ENCODE peak calls at places on chromosome 9, in ten cellular contexts. One of them, this sample, is unnamed.

GRCh38 chr9:99253772-99254431 is 31.8 kb downstream of the SEC61B start:
- DNase-seq in germinal center: peak
- DNase-seq in anterior cingulate cortex: peak
- DNase-seq in central memory CD4-positive, alpha-beta T cell: no peak
- DNase-seq in Caco-2: no peak
- DNase-seq in activated naive CD8-positive, alpha-beta T cell treated with anti-CD3 and anti-CD28 coated beads for 36 hours: peak
- DNase-seq in activated T-helper 9 cell treated with anti-CD3 and anti-CD28 coated beads, Interleukin-2, amount 50 U/mL, for 16 hours: peak
- DNase-seq in A549: no peak
- DNase-seq in brain microvascular endothelial cell: no peak
- DNase-seq in memory B cell: peak
- DNase-seq in this sample: no peak

GRCh38 chr9:106529616-106530015 is 333.4 kb upstream of the ZNF462 start:
- DNase-seq in central memory CD4-positive, alpha-beta T cell: no peak
- DNase-seq in brain microvascular endothelial cell: no peak
- DNase-seq in memory B cell: no peak
- DNase-seq in anterior cingulate cortex: no peak
- DNase-seq in A549: no peak
- DNase-seq in activated T-helper 9 cell treated with anti-CD3 and anti-CD28 coated beads, Interleukin-2, amount 50 U/mL, for 16 hours: no peak
- DNase-seq in activated naive CD8-positive, alpha-beta T cell treated with anti-CD3 and anti-CD28 coated beads for 36 hours: no peak
- DNase-seq in Caco-2: no peak
- DNase-seq in germinal center: no peak
- DNase-seq in this sample: no peak

GRCh38 chr9:131436865-131437271 is 43.0 kb downstream of the PRRC2B start:
- DNase-seq in memory B cell: no peak
- DNase-seq in Caco-2: no peak
- DNase-seq in brain microvascular endothelial cell: no peak
- DNase-seq in activated T-helper 9 cell treated with anti-CD3 and anti-CD28 coated beads, Interleukin-2, amount 50 U/mL, for 16 hours: no peak
- DNase-seq in A549: no peak
- DNase-seq in anterior cingulate cortex: no peak
- DNase-seq in central memory CD4-positive, alpha-beta T cell: no peak
- DNase-seq in germinal center: no peak
- DNase-seq in activated naive CD8-positive, alpha-beta T cell treated with anti-CD3 and anti-CD28 coated beads for 36 hours: no peak
- DNase-seq in this sample: no peak

GRCh38 chr9:101184813-101185278 is 156.3 kb downstream of the PLPPR1 start:
- DNase-seq in Caco-2: no peak
- DNase-seq in germinal center: no peak
- DNase-seq in anterior cingulate cortex: no peak
- DNase-seq in activated T-helper 9 cell treated with anti-CD3 and anti-CD28 coated beads, Interleukin-2, amount 50 U/mL, for 16 hours: no peak
- DNase-seq in memory B cell: no peak
- DNase-seq in brain microvascular endothelial cell: no peak
- DNase-seq in activated naive CD8-positive, alpha-beta T cell treated with anti-CD3 and anti-CD28 coated beads for 36 hours: no peak
- DNase-seq in A549: no peak
- DNase-seq in central memory CD4-positive, alpha-beta T cell: no peak
- DNase-seq in this sample: no peak

GRCh38 chr9:134101623-134102149 is 33.9 kb upstream of the BRD3 start:
- DNase-seq in memory B cell: no peak
- DNase-seq in brain microvascular endothelial cell: no peak
- DNase-seq in activated naive CD8-positive, alpha-beta T cell treated with anti-CD3 and anti-CD28 coated beads for 36 hours: no peak
- DNase-seq in A549: no peak
- DNase-seq in germinal center: no peak
- DNase-seq in central memory CD4-positive, alpha-beta T cell: no peak
- DNase-seq in anterior cingulate cortex: no peak
- DNase-seq in Caco-2: no peak
- DNase-seq in activated T-helper 9 cell treated with anti-CD3 and anti-CD28 coated beads, Interleukin-2, amount 50 U/mL, for 16 hours: no peak
- DNase-seq in this sample: no peak

GRCh38 chr9:115018547-115019435 is 88.4 kb upstream of the TNFSF8 start:
- DNase-seq in activated naive CD8-positive, alpha-beta T cell treated with anti-CD3 and anti-CD28 coated beads for 36 hours: no peak
- DNase-seq in central memory CD4-positive, alpha-beta T cell: no peak
- DNase-seq in brain microvascular endothelial cell: peak
- DNase-seq in activated T-helper 9 cell treated with anti-CD3 and anti-CD28 coated beads, Interleukin-2, amount 50 U/mL, for 16 hours: no peak
- DNase-seq in Caco-2: peak
- DNase-seq in memory B cell: no peak
- DNase-seq in A549: no peak
- DNase-seq in germinal center: no peak
- DNase-seq in anterior cingulate cortex: no peak
- DNase-seq in this sample: no peak

GRCh38 chr9:88418025-88418424 is 29.8 kb downstream of the SPIN1 start:
- DNase-seq in Caco-2: no peak
- DNase-seq in brain microvascular endothelial cell: no peak
- DNase-seq in activated naive CD8-positive, alpha-beta T cell treated with anti-CD3 and anti-CD28 coated beads for 36 hours: no peak
- DNase-seq in activated T-helper 9 cell treated with anti-CD3 and anti-CD28 coated beads, Interleukin-2, amount 50 U/mL, for 16 hours: no peak
- DNase-seq in germinal center: no peak
- DNase-seq in memory B cell: no peak
- DNase-seq in anterior cingulate cortex: no peak
- DNase-seq in central memory CD4-positive, alpha-beta T cell: no peak
- DNase-seq in A549: no peak
- DNase-seq in this sample: peak

GRCh38 chr9:78101247-78101646 is 69.6 kb upstream of the GNAQ start:
- DNase-seq in activated T-helper 9 cell treated with anti-CD3 and anti-CD28 coated beads, Interleukin-2, amount 50 U/mL, for 16 hours: no peak
- DNase-seq in central memory CD4-positive, alpha-beta T cell: no peak
- DNase-seq in activated naive CD8-positive, alpha-beta T cell treated with anti-CD3 and anti-CD28 coated beads for 36 hours: no peak
- DNase-seq in brain microvascular endothelial cell: no peak
- DNase-seq in anterior cingulate cortex: no peak
- DNase-seq in germinal center: no peak
- DNase-seq in A549: no peak
- DNase-seq in Caco-2: no peak
- DNase-seq in memory B cell: no peak
- DNase-seq in this sample: no peak

GRCh38 chr9:113708821-113709713 is 167.0 kb upstream of the ZNF618 start:
- DNase-seq in central memory CD4-positive, alpha-beta T cell: no peak
- DNase-seq in memory B cell: no peak
- DNase-seq in A549: no peak
- DNase-seq in brain microvascular endothelial cell: no peak
- DNase-seq in anterior cingulate cortex: no peak
- DNase-seq in activated naive CD8-positive, alpha-beta T cell treated with anti-CD3 and anti-CD28 coated beads for 36 hours: no peak
- DNase-seq in germinal center: no peak
- DNase-seq in activated T-helper 9 cell treated with anti-CD3 and anti-CD28 coated beads, Interleukin-2, amount 50 U/mL, for 16 hours: no peak
- DNase-seq in Caco-2: no peak
- DNase-seq in this sample: no peak

GRCh38 chr9:83491413-83491812 is 46.8 kb downstream of the FRMD3 start:
- DNase-seq in A549: no peak
- DNase-seq in brain microvascular endothelial cell: no peak
- DNase-seq in Caco-2: no peak
- DNase-seq in activated naive CD8-positive, alpha-beta T cell treated with anti-CD3 and anti-CD28 coated beads for 36 hours: no peak
- DNase-seq in activated T-helper 9 cell treated with anti-CD3 and anti-CD28 coated beads, Interleukin-2, amount 50 U/mL, for 16 hours: no peak
- DNase-seq in memory B cell: no peak
- DNase-seq in anterior cingulate cortex: no peak
- DNase-seq in germinal center: no peak
- DNase-seq in central memory CD4-positive, alpha-beta T cell: no peak
- DNase-seq in this sample: no peak

GRCh38 chr9:98774746-98775145 is 21.6 kb downstream of the ANKS6 start:
- DNase-seq in germinal center: peak
- DNase-seq in anterior cingulate cortex: no peak
- DNase-seq in A549: peak
- DNase-seq in Caco-2: no peak
- DNase-seq in central memory CD4-positive, alpha-beta T cell: no peak
- DNase-seq in activated T-helper 9 cell treated with anti-CD3 and anti-CD28 coated beads, Interleukin-2, amount 50 U/mL, for 16 hours: no peak
- DNase-seq in activated naive CD8-positive, alpha-beta T cell treated with anti-CD3 and anti-CD28 coated beads for 36 hours: peak
- DNase-seq in memory B cell: no peak
- DNase-seq in brain microvascular endothelial cell: no peak
- DNase-seq in this sample: peak

GRCh38 chr9:25964239-25964638 is 286.0 kb upstream of the TUSC1 start:
- DNase-seq in activated T-helper 9 cell treated with anti-CD3 and anti-CD28 coated beads, Interleukin-2, amount 50 U/mL, for 16 hours: no peak
- DNase-seq in A549: peak
- DNase-seq in activated naive CD8-positive, alpha-beta T cell treated with anti-CD3 and anti-CD28 coated beads for 36 hours: no peak
- DNase-seq in anterior cingulate cortex: no peak
- DNase-seq in memory B cell: no peak
- DNase-seq in Caco-2: no peak
- DNase-seq in central memory CD4-positive, alpha-beta T cell: no peak
- DNase-seq in brain microvascular endothelial cell: peak
- DNase-seq in germinal center: peak
- DNase-seq in this sample: peak

GRCh38 chr9:108756746-108757490 is 98.9 kb downstream of the ACTL7B start:
- DNase-seq in germinal center: no peak
- DNase-seq in memory B cell: no peak
- DNase-seq in activated T-helper 9 cell treated with anti-CD3 and anti-CD28 coated beads, Interleukin-2, amount 50 U/mL, for 16 hours: no peak
- DNase-seq in activated naive CD8-positive, alpha-beta T cell treated with anti-CD3 and anti-CD28 coated beads for 36 hours: no peak
- DNase-seq in central memory CD4-positive, alpha-beta T cell: no peak
- DNase-seq in A549: no peak
- DNase-seq in brain microvascular endothelial cell: no peak
- DNase-seq in Caco-2: no peak
- DNase-seq in anterior cingulate cortex: no peak
- DNase-seq in this sample: peak

GRCh38 chr9:107292811-107293554 is 9.9 kb downstream of the RAD23B start:
- DNase-seq in anterior cingulate cortex: no peak
- DNase-seq in A549: no peak
- DNase-seq in activated T-helper 9 cell treated with anti-CD3 and anti-CD28 coated beads, Interleukin-2, amount 50 U/mL, for 16 hours: no peak
- DNase-seq in Caco-2: no peak
- DNase-seq in germinal center: no peak
- DNase-seq in brain microvascular endothelial cell: no peak
- DNase-seq in memory B cell: no peak
- DNase-seq in activated naive CD8-positive, alpha-beta T cell treated with anti-CD3 and anti-CD28 coated beads for 36 hours: no peak
- DNase-seq in central memory CD4-positive, alpha-beta T cell: no peak
- DNase-seq in this sample: peak

GRCh38 chr9:92963831-92964606 is 16.7 kb downstream of the FGD3 start:
- DNase-seq in Caco-2: peak
- DNase-seq in A549: no peak
- DNase-seq in brain microvascular endothelial cell: no peak
- DNase-seq in memory B cell: peak
- DNase-seq in anterior cingulate cortex: no peak
- DNase-seq in germinal center: peak
- DNase-seq in activated naive CD8-positive, alpha-beta T cell treated with anti-CD3 and anti-CD28 coated beads for 36 hours: peak
- DNase-seq in activated T-helper 9 cell treated with anti-CD3 and anti-CD28 coated beads, Interleukin-2, amount 50 U/mL, for 16 hours: peak
- DNase-seq in central memory CD4-positive, alpha-beta T cell: peak
- DNase-seq in this sample: no peak

GRCh38 chr9:131503626-131504465 is 1.1 kb downstream of the POMT1 start:
- DNase-seq in anterior cingulate cortex: no peak
- DNase-seq in activated naive CD8-positive, alpha-beta T cell treated with anti-CD3 and anti-CD28 coated beads for 36 hours: peak
- DNase-seq in A549: peak
- DNase-seq in central memory CD4-positive, alpha-beta T cell: peak
- DNase-seq in germinal center: no peak
- DNase-seq in activated T-helper 9 cell treated with anti-CD3 and anti-CD28 coated beads, Interleukin-2, amount 50 U/mL, for 16 hours: peak
- DNase-seq in memory B cell: peak
- DNase-seq in Caco-2: peak
- DNase-seq in brain microvascular endothelial cell: no peak
- DNase-seq in this sample: peak

GRCh38 chr9:135926402-135927194 is 19.3 kb upstream of the CAMSAP1 start:
- DNase-seq in germinal center: no peak
- DNase-seq in A549: peak
- DNase-seq in memory B cell: no peak
- DNase-seq in central memory CD4-positive, alpha-beta T cell: no peak
- DNase-seq in Caco-2: no peak
- DNase-seq in activated T-helper 9 cell treated with anti-CD3 and anti-CD28 coated beads, Interleukin-2, amount 50 U/mL, for 16 hours: peak
- DNase-seq in anterior cingulate cortex: no peak
- DNase-seq in activated naive CD8-positive, alpha-beta T cell treated with anti-CD3 and anti-CD28 coated beads for 36 hours: peak
- DNase-seq in brain microvascular endothelial cell: peak
- DNase-seq in this sample: no peak

GRCh38 chr9:6106576-6107339 is 91.3 kb upstream of the RANBP6 start:
- DNase-seq in Caco-2: no peak
- DNase-seq in brain microvascular endothelial cell: peak
- DNase-seq in activated naive CD8-positive, alpha-beta T cell treated with anti-CD3 and anti-CD28 coated beads for 36 hours: no peak
- DNase-seq in A549: peak
- DNase-seq in activated T-helper 9 cell treated with anti-CD3 and anti-CD28 coated beads, Interleukin-2, amount 50 U/mL, for 16 hours: no peak
- DNase-seq in central memory CD4-positive, alpha-beta T cell: no peak
- DNase-seq in germinal center: no peak
- DNase-seq in memory B cell: no peak
- DNase-seq in anterior cingulate cortex: peak
- DNase-seq in this sample: peak

GRCh38 chr9:120707170-120707569 is 7.1 kb downstream of the MEGF9 start:
- DNase-seq in activated naive CD8-positive, alpha-beta T cell treated with anti-CD3 and anti-CD28 coated beads for 36 hours: no peak
- DNase-seq in anterior cingulate cortex: no peak
- DNase-seq in A549: no peak
- DNase-seq in germinal center: no peak
- DNase-seq in central memory CD4-positive, alpha-beta T cell: no peak
- DNase-seq in Caco-2: no peak
- DNase-seq in memory B cell: no peak
- DNase-seq in activated T-helper 9 cell treated with anti-CD3 and anti-CD28 coated beads, Interleukin-2, amount 50 U/mL, for 16 hours: no peak
- DNase-seq in brain microvascular endothelial cell: no peak
- DNase-seq in this sample: no peak

GRCh38 chr9:123401879-123402513 is 46.0 kb downstream of the CRB2 start:
- DNase-seq in activated naive CD8-positive, alpha-beta T cell treated with anti-CD3 and anti-CD28 coated beads for 36 hours: no peak
- DNase-seq in A549: peak
- DNase-seq in activated T-helper 9 cell treated with anti-CD3 and anti-CD28 coated beads, Interleukin-2, amount 50 U/mL, for 16 hours: no peak
- DNase-seq in central memory CD4-positive, alpha-beta T cell: no peak
- DNase-seq in brain microvascular endothelial cell: peak
- DNase-seq in Caco-2: no peak
- DNase-seq in anterior cingulate cortex: no peak
- DNase-seq in germinal center: peak
- DNase-seq in memory B cell: no peak
- DNase-seq in this sample: peak

GRCh38 chr9:32344551-32345182 is 39.8 kb upstream of the ACO1 start:
- DNase-seq in memory B cell: no peak
- DNase-seq in central memory CD4-positive, alpha-beta T cell: no peak
- DNase-seq in anterior cingulate cortex: no peak
- DNase-seq in Caco-2: no peak
- DNase-seq in brain microvascular endothelial cell: peak
- DNase-seq in activated T-helper 9 cell treated with anti-CD3 and anti-CD28 coated beads, Interleukin-2, amount 50 U/mL, for 16 hours: no peak
- DNase-seq in germinal center: no peak
- DNase-seq in A549: no peak
- DNase-seq in activated naive CD8-positive, alpha-beta T cell treated with anti-CD3 and anti-CD28 coated beads for 36 hours: no peak
- DNase-seq in this sample: no peak

GRCh38 chr9:4973246-4973645 is 11.8 kb upstream of the JAK2 start:
- DNase-seq in Caco-2: no peak
- DNase-seq in activated naive CD8-positive, alpha-beta T cell treated with anti-CD3 and anti-CD28 coated beads for 36 hours: no peak
- DNase-seq in A549: no peak
- DNase-seq in germinal center: no peak
- DNase-seq in activated T-helper 9 cell treated with anti-CD3 and anti-CD28 coated beads, Interleukin-2, amount 50 U/mL, for 16 hours: no peak
- DNase-seq in brain microvascular endothelial cell: no peak
- DNase-seq in memory B cell: no peak
- DNase-seq in anterior cingulate cortex: no peak
- DNase-seq in central memory CD4-positive, alpha-beta T cell: no peak
- DNase-seq in this sample: no peak

GRCh38 chr9:81801190-81801589 is 111.8 kb upstream of the TLE1 start:
- DNase-seq in A549: peak
- DNase-seq in activated T-helper 9 cell treated with anti-CD3 and anti-CD28 coated beads, Interleukin-2, amount 50 U/mL, for 16 hours: no peak
- DNase-seq in germinal center: no peak
- DNase-seq in Caco-2: no peak
- DNase-seq in anterior cingulate cortex: no peak
- DNase-seq in central memory CD4-positive, alpha-beta T cell: no peak
- DNase-seq in brain microvascular endothelial cell: peak
- DNase-seq in memory B cell: no peak
- DNase-seq in activated naive CD8-positive, alpha-beta T cell treated with anti-CD3 and anti-CD28 coated beads for 36 hours: no peak
- DNase-seq in this sample: no peak

GRCh38 chr9:6109571-6109970 is 94.1 kb upstream of the RANBP6 start:
- DNase-seq in brain microvascular endothelial cell: no peak
- DNase-seq in activated naive CD8-positive, alpha-beta T cell treated with anti-CD3 and anti-CD28 coated beads for 36 hours: no peak
- DNase-seq in Caco-2: no peak
- DNase-seq in central memory CD4-positive, alpha-beta T cell: no peak
- DNase-seq in A549: no peak
- DNase-seq in memory B cell: no peak
- DNase-seq in germinal center: no peak
- DNase-seq in anterior cingulate cortex: no peak
- DNase-seq in activated T-helper 9 cell treated with anti-CD3 and anti-CD28 coated beads, Interleukin-2, amount 50 U/mL, for 16 hours: no peak
- DNase-seq in this sample: no peak

GRCh38 chr9:5355817-5356216 is 16.1 kb upstream of the RLN1 start:
- DNase-seq in A549: no peak
- DNase-seq in activated naive CD8-positive, alpha-beta T cell treated with anti-CD3 and anti-CD28 coated beads for 36 hours: no peak
- DNase-seq in memory B cell: no peak
- DNase-seq in anterior cingulate cortex: no peak
- DNase-seq in activated T-helper 9 cell treated with anti-CD3 and anti-CD28 coated beads, Interleukin-2, amount 50 U/mL, for 16 hours: no peak
- DNase-seq in central memory CD4-positive, alpha-beta T cell: no peak
- DNase-seq in brain microvascular endothelial cell: no peak
- DNase-seq in Caco-2: no peak
- DNase-seq in germinal center: no peak
- DNase-seq in this sample: no peak

GRCh38 chr9:85322592-85322991 is 419.2 kb downstream of the AGTPBP1 start:
- DNase-seq in A549: no peak
- DNase-seq in activated naive CD8-positive, alpha-beta T cell treated with anti-CD3 and anti-CD28 coated beads for 36 hours: no peak
- DNase-seq in Caco-2: no peak
- DNase-seq in brain microvascular endothelial cell: no peak
- DNase-seq in anterior cingulate cortex: no peak
- DNase-seq in central memory CD4-positive, alpha-beta T cell: no peak
- DNase-seq in activated T-helper 9 cell treated with anti-CD3 and anti-CD28 coated beads, Interleukin-2, amount 50 U/mL, for 16 hours: no peak
- DNase-seq in memory B cell: no peak
- DNase-seq in germinal center: no peak
- DNase-seq in this sample: no peak

GRCh38 chr9:133658442-133659431 is 22.6 kb downstream of the DBH start:
- DNase-seq in activated naive CD8-positive, alpha-beta T cell treated with anti-CD3 and anti-CD28 coated beads for 36 hours: peak
- DNase-seq in activated T-helper 9 cell treated with anti-CD3 and anti-CD28 coated beads, Interleukin-2, amount 50 U/mL, for 16 hours: no peak
- DNase-seq in central memory CD4-positive, alpha-beta T cell: no peak
- DNase-seq in memory B cell: no peak
- DNase-seq in Caco-2: peak
- DNase-seq in brain microvascular endothelial cell: peak
- DNase-seq in anterior cingulate cortex: peak
- DNase-seq in A549: peak
- DNase-seq in germinal center: no peak
- DNase-seq in this sample: peak

GRCh38 chr9:106883030-106883429 is 20.1 kb downstream of the ZNF462 start:
- DNase-seq in activated T-helper 9 cell treated with anti-CD3 and anti-CD28 coated beads, Interleukin-2, amount 50 U/mL, for 16 hours: no peak
- DNase-seq in germinal center: no peak
- DNase-seq in central memory CD4-positive, alpha-beta T cell: no peak
- DNase-seq in memory B cell: no peak
- DNase-seq in Caco-2: no peak
- DNase-seq in brain microvascular endothelial cell: no peak
- DNase-seq in anterior cingulate cortex: no peak
- DNase-seq in A549: no peak
- DNase-seq in activated naive CD8-positive, alpha-beta T cell treated with anti-CD3 and anti-CD28 coated beads for 36 hours: no peak
- DNase-seq in this sample: no peak

This sample was measured in NCI-H82.